ENCODE peak calls at places on chromosome 2, in four cellular contexts. One of them, this sample, is unnamed.

GRCh38 chr2:120398961-120399888 is 53.3 kb downstream of the INHBB start:
- DNase-seq in HepG2: peak
- DNase-seq in H1: no peak
- DNase-seq in GM12878: no peak
- DNase-seq in this sample: no peak

GRCh38 chr2:11571170-11571569 is 37.3 kb downstream of the GREB1 start:
- DNase-seq in GM12878: no peak
- DNase-seq in HepG2: no peak
- DNase-seq in H1: no peak
- DNase-seq in this sample: no peak

GRCh38 chr2:26785431-26786206 is at the start of gene CENPA:
- DNase-seq in HepG2: peak
- DNase-seq in H1: peak
- DNase-seq in GM12878: peak
- DNase-seq in this sample: peak

GRCh38 chr2:133498166-133498565 is 70.1 kb downstream of the NCKAP5 start:
- DNase-seq in HepG2: no peak
- DNase-seq in H1: no peak
- DNase-seq in GM12878: no peak
- DNase-seq in this sample: no peak

GRCh38 chr2:226915846-226916360 is 80.0 kb downstream of the RHBDD1 start:
- DNase-seq in GM12878: no peak
- DNase-seq in HepG2: no peak
- DNase-seq in H1: no peak
- DNase-seq in this sample: no peak

GRCh38 chr2:95357717-95358280 is 44.7 kb upstream of the FAHD2A start:
- DNase-seq in HepG2: no peak
- DNase-seq in GM12878: no peak
- DNase-seq in H1: no peak
- DNase-seq in this sample: no peak

GRCh38 chr2:3692375-3692774 is 11.0 kb upstream of the DCDC2C start:
- DNase-seq in H1: no peak
- DNase-seq in HepG2: peak
- DNase-seq in GM12878: no peak
- DNase-seq in this sample: peak

GRCh38 chr2:54013996-54014395 is 43.2 kb upstream of the PSME4 start:
- DNase-seq in H1: no peak
- DNase-seq in HepG2: no peak
- DNase-seq in GM12878: no peak
- DNase-seq in this sample: no peak

GRCh38 chr2:160784034-160784433 is 290.4 kb upstream of the RBMS1 start:
- DNase-seq in H1: no peak
- DNase-seq in GM12878: no peak
- DNase-seq in HepG2: no peak
- DNase-seq in this sample: no peak

GRCh38 chr2:229775614-229776313 is 61.4 kb upstream of the DNER start:
- DNase-seq in H1: no peak
- DNase-seq in HepG2: no peak
- DNase-seq in GM12878: no peak
- DNase-seq in this sample: no peak

GRCh38 chr2:148527488-148528340 is 116.8 kb upstream of the EPC2 start:
- DNase-seq in HepG2: no peak
- DNase-seq in H1: no peak
- DNase-seq in GM12878: no peak
- DNase-seq in this sample: no peak

GRCh38 chr2:207122914-207123744 is 42.6 kb downstream of the KLF7 start:
- DNase-seq in HepG2: no peak
- DNase-seq in H1: no peak
- DNase-seq in GM12878: no peak
- DNase-seq in this sample: no peak

GRCh38 chr2:185510060-185510459 is 228.5 kb upstream of the FSIP2 start:
- DNase-seq in H1: no peak
- DNase-seq in GM12878: no peak
- DNase-seq in HepG2: no peak
- DNase-seq in this sample: no peak
- H3K4me3 ChIP-seq in H1: no peak
- H3K4me3 ChIP-seq in GM12878: no peak
- H3K4me3 ChIP-seq in HepG2: no peak
- H3K4me3 ChIP-seq in this sample: no peak

DNA sequence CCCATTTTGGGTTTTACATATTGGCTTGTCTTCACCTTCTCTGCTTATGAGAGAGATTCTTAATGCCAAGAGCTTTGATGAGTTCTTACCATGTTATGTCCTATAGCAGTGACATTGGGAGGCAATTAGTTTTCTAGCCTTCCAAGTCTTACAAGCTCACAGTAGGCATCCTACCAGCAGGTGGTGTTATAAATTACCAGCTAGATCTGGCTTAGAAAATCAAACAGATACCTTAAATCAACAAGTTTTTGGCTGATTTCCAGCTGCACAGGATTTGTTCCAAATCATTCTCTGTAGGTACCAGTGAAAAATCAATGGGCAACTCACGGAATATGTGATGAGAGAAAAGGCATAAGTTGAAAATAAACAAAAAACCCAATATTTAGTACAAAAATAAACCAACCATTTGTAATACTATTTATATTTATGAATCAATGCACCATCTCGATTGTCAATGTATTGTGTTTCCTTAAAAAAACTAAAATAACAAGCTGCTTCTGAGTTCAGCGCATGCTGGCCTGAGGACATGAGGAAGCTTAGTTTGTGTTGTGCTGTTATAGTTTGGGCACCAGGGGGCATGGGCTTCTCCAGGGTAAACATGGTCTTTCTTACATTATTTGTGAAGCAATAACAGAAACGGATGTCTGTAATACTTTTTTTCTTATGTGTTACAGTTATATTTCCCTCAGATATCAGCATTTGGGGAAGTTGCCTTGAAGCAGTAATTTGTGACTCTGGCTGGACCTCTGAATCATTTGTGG is 34.1 kb upstream of the NXPH2 start:
- DNase-seq in HepG2: peak
- DNase-seq in H1: no peak
- DNase-seq in GM12878: no peak
- DNase-seq in this sample: no peak
- TF ChIP-seq SUZ12 in HepG2: no peak
- TF ChIP-seq SUZ12 in H1: no peak
- TF ChIP-seq SUZ12 in GM12878: no peak
- TF ChIP-seq SUZ12 in this sample: no peak

GRCh38 chr2:112220831-112221230 is 34.0 kb downstream of the ZC3H8 start:
- DNase-seq in GM12878: no peak
- DNase-seq in H1: no peak
- DNase-seq in HepG2: no peak
- DNase-seq in this sample: no peak

GRCh38 chr2:112216158-112216557 is 38.7 kb downstream of the ZC3H8 start:
- DNase-seq in GM12878: no peak
- DNase-seq in H1: no peak
- DNase-seq in HepG2: peak
- DNase-seq in this sample: no peak

GRCh38 chr2:112220186-112220585 is 34.7 kb downstream of the ZC3H8 start:
- DNase-seq in H1: no peak
- DNase-seq in GM12878: no peak
- DNase-seq in HepG2: no peak
- DNase-seq in this sample: no peak

GRCh38 chr2:112217854-112218253 is 37.0 kb downstream of the ZC3H8 start:
- DNase-seq in GM12878: no peak
- DNase-seq in H1: no peak
- DNase-seq in HepG2: no peak
- DNase-seq in this sample: no peak
- TF ChIP-seq YY1 in GM12878: no peak
- TF ChIP-seq YY1 in H1: no peak
- TF ChIP-seq YY1 in HepG2: no peak
- TF ChIP-seq YY1 in this sample: no peak

GRCh38 chr2:68833162-68833561 is 38.0 kb downstream of the BMP10 start:
- DNase-seq in H1: no peak
- DNase-seq in GM12878: no peak
- DNase-seq in HepG2: no peak
- DNase-seq in this sample: no peak
- H3K4me3 ChIP-seq in H1: no peak
- H3K4me3 ChIP-seq in GM12878: no peak
- H3K4me3 ChIP-seq in HepG2: no peak
- H3K4me3 ChIP-seq in this sample: no peak

DNA sequence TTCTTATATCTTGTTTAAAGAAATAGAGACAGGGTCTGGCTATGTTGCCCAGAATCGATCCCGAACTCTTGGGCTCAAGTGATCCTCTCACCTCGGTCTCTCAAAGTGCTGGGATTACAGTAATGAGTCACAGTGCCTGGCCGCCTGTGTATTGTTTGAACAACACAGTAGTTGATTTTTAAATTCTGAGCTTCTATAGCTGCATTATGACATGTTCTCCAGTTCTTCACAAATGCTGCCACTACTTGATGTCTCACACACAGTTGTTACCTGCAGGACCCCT is 7.7 kb upstream of the RHOB start:
- DNase-seq in H1: no peak
- DNase-seq in GM12878: no peak
- DNase-seq in HepG2: peak
- DNase-seq in this sample: no peak
- TF ChIP-seq SUZ12 in H1: no peak
- TF ChIP-seq SUZ12 in GM12878: no peak
- TF ChIP-seq SUZ12 in HepG2: no peak
- TF ChIP-seq SUZ12 in this sample: no peak

DNA sequence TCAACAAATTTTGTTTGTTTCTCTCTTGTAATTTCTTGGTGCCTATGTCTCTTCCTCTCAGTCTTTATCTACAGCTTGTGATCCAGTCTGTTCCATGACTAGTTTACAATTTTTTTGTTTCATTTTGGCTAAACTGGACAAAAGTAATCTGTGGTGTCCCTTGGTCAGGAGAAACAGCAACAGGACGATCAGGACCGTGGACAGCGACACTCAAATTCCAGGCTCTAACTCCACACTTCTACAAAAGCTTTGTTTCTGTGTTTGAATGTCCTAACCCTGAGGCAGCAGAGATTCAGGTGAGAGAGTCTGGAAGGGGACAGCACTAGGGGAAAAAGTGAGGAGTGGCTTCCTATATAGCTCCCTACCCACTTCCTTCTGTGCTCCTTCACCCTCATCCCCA is 593.3 kb upstream of the FANCL start:
- DNase-seq in H1: no peak
- DNase-seq in GM12878: no peak
- DNase-seq in HepG2: peak
- DNase-seq in this sample: peak
- TF ChIP-seq YY1 in H1: no peak
- TF ChIP-seq YY1 in GM12878: no peak
- TF ChIP-seq YY1 in HepG2: no peak
- TF ChIP-seq YY1 in this sample: no peak

This sample was measured in NT2/D1.